ENCODE peak calls at places on chromosomes 2 and 18, in nine cellular contexts. J, L, T, R, A, H, I, F and M are unnamed samples.
A peak's percentile ranks its signal among the peaks of the same experiment; 100 is the strongest.

GRCh38 chr2:229910832-229911412 is 10.9 kb downstream of the TRIP12 start:
- DNase-seq in T (no peak), A (no peak), H (peak; percentile 49), R (peak; percentile 8), I (no peak), J (no peak), L (peak; percentile 21), F (no peak), M (no peak)

GRCh38 chr18:47613929-47614328 is 316.5 kb downstream of the SMAD2 start:
- DNase-seq in J (no peak), F (no peak), A (no peak), R (no peak), I (no peak), H (no peak), L (no peak), T (no peak), M (no peak)

GRCh38 chr18:30192216-30192615 is 850.3 kb downstream of the DSC3 start:
- DNase-seq in I (no peak), T (no peak), L (no peak), F (no peak), J (no peak), R (peak; percentile 2), H (no peak), A (no peak), M (no peak)

GRCh38 chr18:31161757-31162418 is 768 bp downstream of the DSC1 start:
- DNase-seq in T (no peak), J (no peak), F (no peak), I (no peak), A (no peak), L (no peak), R (no peak), H (no peak), M (no peak)

GRCh38 chr2:238242731-238243495 is 3.1 kb upstream of the HES6 start:
- DNase-seq in R (peak; percentile 76), L (no peak), A (peak; percentile 35), H (no peak), J (no peak), I (no peak), F (no peak), T (no peak), M (no peak)

GRCh38 chr2:16664052-16664731 is 1.4 kb downstream of the CYRIA start:
- DNase-seq in J (peak; percentile 68), H (no peak), R (peak; percentile 80), I (no peak), F (no peak), T (peak; percentile 54), A (peak; percentile 64), L (peak; percentile 36), M (peak; percentile 54)

GRCh38 chr2:157684940-157685466 is 56.3 kb upstream of the ACVR1C start:
- DNase-seq in T (no peak), H (no peak), A (no peak), J (no peak), I (no peak), R (no peak), L (no peak), F (no peak), M (no peak)

GRCh38 chr2:1729264-1729663 is 15.1 kb downstream of the PXDN start:
- DNase-seq in T (no peak), H (peak; percentile 14), R (no peak), L (no peak), I (no peak), F (no peak), J (no peak), A (no peak), M (no peak)

GRCh38 chr2:204885747-204886146 is 340.5 kb downstream of the PARD3B start:
- DNase-seq in A (no peak), R (no peak), H (no peak), J (no peak), I (no peak), T (no peak), L (no peak), F (no peak), M (no peak)

GRCh38 chr2:201642579-201643215 is 606 bp downstream of the TMEM237 start:
- DNase-seq in I (peak; percentile 78), L (peak; percentile 88), T (peak; percentile 85), R (peak; percentile 86), A (peak; percentile 92), H (peak; percentile 90), J (peak; percentile 66), F (peak; percentile 80), M (peak; percentile 26)

GRCh38 chr2:15605721-15606120 is 14.1 kb downstream of the DDX1 start:
- DNase-seq in H (no peak), J (no peak), I (no peak), R (no peak), L (no peak), A (no peak), F (no peak), T (no peak), M (no peak)

GRCh38 chr2:191675807-191676667 is 1.9 kb upstream of the NABP1 start:
- DNase-seq in J (no peak), I (peak; percentile 12), H (peak; percentile 87), R (no peak), F (peak; percentile 35), A (no peak), T (peak; percentile 68), L (no peak), M (no peak)

GRCh38 chr2:40101076-40101688 is 322.1 kb upstream of the THUMPD2 start:
- DNase-seq in I (no peak), H (no peak), J (no peak), A (no peak), R (no peak), F (no peak), L (peak; percentile 11), T (no peak), M (no peak)

GRCh38 chr2:16174693-16175045 is 234.3 kb downstream of the MYCN start:
- DNase-seq in R (no peak), A (no peak), H (no peak), J (no peak), I (no peak), T (no peak), L (no peak), F (no peak), M (no peak)

GRCh38 chr2:164620873-164621760 is at the start of gene GRB14:
- DNase-seq in F (no peak), I (no peak), L (peak; percentile 50), A (peak; percentile 62), T (peak; percentile 72), J (no peak), R (peak; percentile 59), H (no peak), M (no peak)

GRCh38 chr2:10285578-10286198 is 17.0 kb upstream of the HPCAL1 start:
- DNase-seq in F (no peak), A (peak; percentile 53), L (no peak), J (peak; percentile 73), R (peak; percentile 72), T (peak; percentile 89), I (no peak), H (no peak), M (no peak)

GRCh38 chr2:215619022-215619958 is 183.4 kb upstream of the FN1 start:
- DNase-seq in R (no peak), T (no peak), F (no peak), J (no peak), A (no peak), I (no peak), L (no peak), H (no peak), M (no peak)

GRCh38 chr18:46575851-46576250 is 81.2 kb downstream of the LOXHD1 start:
- DNase-seq in A (no peak), L (no peak), T (no peak), J (no peak), I (no peak), H (no peak), R (no peak), F (no peak), M (no peak)

GRCh38 chr2:172246649-172247048 is 143.9 kb upstream of the DLX2 start:
- DNase-seq in R (no peak), I (no peak), A (no peak), F (no peak), H (no peak), L (peak; percentile 88), J (no peak), T (no peak), M (no peak)

GRCh38 chr2:37415128-37415817 is 70.8 kb downstream of the QPCT start:
- DNase-seq in I (no peak), H (no peak), J (no peak), R (peak; percentile 55), A (no peak), T (no peak), L (peak; percentile 37), F (no peak), M (no peak)

GRCh38 chr2:56455642-56456041 is 271.9 kb downstream of the CCDC85A start:
- DNase-seq in R (no peak), J (no peak), H (no peak), F (no peak), L (no peak), T (no peak), I (no peak), A (no peak), M (no peak)

GRCh38 chr2:152242787-152243472 is 67.4 kb upstream of the STAM2 start:
- DNase-seq in J (no peak), H (no peak), I (no peak), R (no peak), F (no peak), T (no peak), A (no peak), L (no peak), M (no peak)